ENCODE peak calls at places on chromosomes 13 and 19, in nine cellular contexts. One of them, this sample, is unnamed.

GRCh38 chr19:6241680-6242079 is 38.1 kb downstream of the MLLT1 start:
- DNase-seq in uterus: no peak
- DNase-seq in AG04450: no peak
- DNase-seq in thoracic aorta: no peak
- DNase-seq in OCI-LY7: no peak
- DNase-seq in astrocyte: no peak
- DNase-seq in ascending aorta: no peak
- DNase-seq in left lung: peak; percentile 68
- DNase-seq in CD4-positive, CD25-positive, alpha-beta regulatory T cell: no peak
- DNase-seq in this sample: no peak

GRCh38 chr13:93767917-93768422 is 541.4 kb downstream of the GPC6 start:
- DNase-seq in OCI-LY7: no peak
- DNase-seq in astrocyte: no peak
- DNase-seq in AG04450: no peak
- DNase-seq in CD4-positive, CD25-positive, alpha-beta regulatory T cell: no peak
- DNase-seq in thoracic aorta: no peak
- DNase-seq in ascending aorta: no peak
- DNase-seq in uterus: no peak
- DNase-seq in left lung: no peak
- DNase-seq in this sample: no peak

GRCh38 chr13:26880741-26881140 is 120.2 kb upstream of the GPR12 start:
- DNase-seq in OCI-LY7: no peak
- DNase-seq in ascending aorta: no peak
- DNase-seq in astrocyte: no peak
- DNase-seq in AG04450: no peak
- DNase-seq in uterus: no peak
- DNase-seq in thoracic aorta: no peak
- DNase-seq in CD4-positive, CD25-positive, alpha-beta regulatory T cell: no peak
- DNase-seq in left lung: no peak
- DNase-seq in this sample: no peak

GRCh38 chr13:106151056-106151699 is 384.3 kb downstream of the EFNB2 start:
- DNase-seq in AG04450: peak; percentile 59
- DNase-seq in ascending aorta: no peak
- DNase-seq in OCI-LY7: no peak
- DNase-seq in left lung: no peak
- DNase-seq in uterus: no peak
- DNase-seq in CD4-positive, CD25-positive, alpha-beta regulatory T cell: no peak
- DNase-seq in astrocyte: peak; percentile 100
- DNase-seq in thoracic aorta: no peak
- DNase-seq in this sample: no peak

GRCh38 chr13:113786262-113786841 is 27.3 kb downstream of the TMEM255B start:
- DNase-seq in left lung: no peak
- DNase-seq in thoracic aorta: no peak
- DNase-seq in ascending aorta: no peak
- DNase-seq in CD4-positive, CD25-positive, alpha-beta regulatory T cell: no peak
- DNase-seq in uterus: no peak
- DNase-seq in OCI-LY7: no peak
- DNase-seq in astrocyte: peak; percentile 50
- DNase-seq in AG04450: peak; percentile 29
- DNase-seq in this sample: no peak

GRCh38 chr13:34696741-34697140 is 245.3 kb upstream of the NBEA start:
- DNase-seq in astrocyte: no peak
- DNase-seq in CD4-positive, CD25-positive, alpha-beta regulatory T cell: no peak
- DNase-seq in left lung: no peak
- DNase-seq in thoracic aorta: no peak
- DNase-seq in ascending aorta: no peak
- DNase-seq in AG04450: no peak
- DNase-seq in OCI-LY7: no peak
- DNase-seq in uterus: no peak
- DNase-seq in this sample: no peak

GRCh38 chr19:14405380-14405757 is 13.8 kb downstream of the DDX39A start:
- DNase-seq in left lung: no peak
- DNase-seq in OCI-LY7: no peak
- DNase-seq in ascending aorta: no peak
- DNase-seq in thoracic aorta: no peak
- DNase-seq in CD4-positive, CD25-positive, alpha-beta regulatory T cell: no peak
- DNase-seq in astrocyte: no peak
- DNase-seq in uterus: no peak
- DNase-seq in AG04450: no peak
- DNase-seq in this sample: no peak

GRCh38 chr19:40612831-40613668 is 11.9 kb downstream of the LTBP4 start:
- DNase-seq in left lung: peak; percentile 89
- DNase-seq in OCI-LY7: peak; percentile 87
- DNase-seq in CD4-positive, CD25-positive, alpha-beta regulatory T cell: peak; percentile 70
- DNase-seq in ascending aorta: peak; percentile 65
- DNase-seq in AG04450: no peak
- DNase-seq in astrocyte: no peak
- DNase-seq in thoracic aorta: no peak
- DNase-seq in uterus: peak; percentile 67
- DNase-seq in this sample: peak; percentile 70

GRCh38 chr13:95660981-95661581 is 15.9 kb upstream of the DNAJC3 start:
- DNase-seq in AG04450: no peak
- DNase-seq in uterus: no peak
- DNase-seq in CD4-positive, CD25-positive, alpha-beta regulatory T cell: peak; percentile 41
- DNase-seq in ascending aorta: no peak
- DNase-seq in left lung: no peak
- DNase-seq in OCI-LY7: peak; percentile 36
- DNase-seq in astrocyte: peak; percentile 23
- DNase-seq in thoracic aorta: no peak
- DNase-seq in this sample: peak; percentile 84

GRCh38 chr19:41641879-41642485 is 15.1 kb upstream of the CEACAM4 start:
- DNase-seq in CD4-positive, CD25-positive, alpha-beta regulatory T cell: peak; percentile 76
- DNase-seq in thoracic aorta: no peak
- DNase-seq in OCI-LY7: peak; percentile 66
- DNase-seq in AG04450: peak; percentile 6
- DNase-seq in ascending aorta: no peak
- DNase-seq in astrocyte: peak; percentile 5
- DNase-seq in left lung: no peak
- DNase-seq in uterus: no peak
- DNase-seq in this sample: peak; percentile 87

GRCh38 chr13:27745301-27745700 is 47.0 kb upstream of the GSX1 start:
- DNase-seq in ascending aorta: no peak
- DNase-seq in left lung: no peak
- DNase-seq in astrocyte: no peak
- DNase-seq in thoracic aorta: no peak
- DNase-seq in AG04450: no peak
- DNase-seq in uterus: no peak
- DNase-seq in CD4-positive, CD25-positive, alpha-beta regulatory T cell: no peak
- DNase-seq in OCI-LY7: no peak
- DNase-seq in this sample: no peak

GRCh38 chr19:58265100-58265499 is 13.7 kb upstream of the ZNF8 start:
- DNase-seq in ascending aorta: no peak
- DNase-seq in astrocyte: no peak
- DNase-seq in CD4-positive, CD25-positive, alpha-beta regulatory T cell: no peak
- DNase-seq in left lung: no peak
- DNase-seq in OCI-LY7: no peak
- DNase-seq in AG04450: no peak
- DNase-seq in uterus: no peak
- DNase-seq in thoracic aorta: no peak
- DNase-seq in this sample: no peak

GRCh38 chr19:58262922-58263296 is 15.8 kb upstream of the ZNF8 start:
- DNase-seq in uterus: no peak
- DNase-seq in OCI-LY7: no peak
- DNase-seq in CD4-positive, CD25-positive, alpha-beta regulatory T cell: no peak
- DNase-seq in thoracic aorta: no peak
- DNase-seq in ascending aorta: no peak
- DNase-seq in AG04450: no peak
- DNase-seq in left lung: no peak
- DNase-seq in astrocyte: no peak
- DNase-seq in this sample: no peak

GRCh38 chr19:58268344-58268743 is 10.4 kb upstream of the ZNF8 start:
- DNase-seq in thoracic aorta: no peak
- DNase-seq in uterus: no peak
- DNase-seq in ascending aorta: no peak
- DNase-seq in left lung: no peak
- DNase-seq in astrocyte: no peak
- DNase-seq in OCI-LY7: no peak
- DNase-seq in AG04450: no peak
- DNase-seq in CD4-positive, CD25-positive, alpha-beta regulatory T cell: no peak
- DNase-seq in this sample: no peak
- H3K9me3 ChIP-seq in thoracic aorta: peaks cover 95% of the 10 kb centered on the region
- H3K9me3 ChIP-seq in uterus: peaks cover 84% of the 10 kb centered on the region
- H3K9me3 ChIP-seq in ascending aorta: peaks cover 99% of the 10 kb centered on the region
- H3K9me3 ChIP-seq in left lung: peaks cover 100% of the 10 kb centered on the region
- H3K9me3 ChIP-seq in astrocyte: peaks cover 52% of the 10 kb centered on the region
- H3K9me3 ChIP-seq in OCI-LY7: peaks cover 34% of the 10 kb centered on the region
- H3K9me3 ChIP-seq in AG04450: peaks cover 93% of the 10 kb centered on the region
- H3K9me3 ChIP-seq in CD4-positive, CD25-positive, alpha-beta regulatory T cell: peaks cover 52% of the 10 kb centered on the region
- H3K9me3 ChIP-seq in this sample: peaks cover 37% of the 10 kb centered on the region

DNA sequence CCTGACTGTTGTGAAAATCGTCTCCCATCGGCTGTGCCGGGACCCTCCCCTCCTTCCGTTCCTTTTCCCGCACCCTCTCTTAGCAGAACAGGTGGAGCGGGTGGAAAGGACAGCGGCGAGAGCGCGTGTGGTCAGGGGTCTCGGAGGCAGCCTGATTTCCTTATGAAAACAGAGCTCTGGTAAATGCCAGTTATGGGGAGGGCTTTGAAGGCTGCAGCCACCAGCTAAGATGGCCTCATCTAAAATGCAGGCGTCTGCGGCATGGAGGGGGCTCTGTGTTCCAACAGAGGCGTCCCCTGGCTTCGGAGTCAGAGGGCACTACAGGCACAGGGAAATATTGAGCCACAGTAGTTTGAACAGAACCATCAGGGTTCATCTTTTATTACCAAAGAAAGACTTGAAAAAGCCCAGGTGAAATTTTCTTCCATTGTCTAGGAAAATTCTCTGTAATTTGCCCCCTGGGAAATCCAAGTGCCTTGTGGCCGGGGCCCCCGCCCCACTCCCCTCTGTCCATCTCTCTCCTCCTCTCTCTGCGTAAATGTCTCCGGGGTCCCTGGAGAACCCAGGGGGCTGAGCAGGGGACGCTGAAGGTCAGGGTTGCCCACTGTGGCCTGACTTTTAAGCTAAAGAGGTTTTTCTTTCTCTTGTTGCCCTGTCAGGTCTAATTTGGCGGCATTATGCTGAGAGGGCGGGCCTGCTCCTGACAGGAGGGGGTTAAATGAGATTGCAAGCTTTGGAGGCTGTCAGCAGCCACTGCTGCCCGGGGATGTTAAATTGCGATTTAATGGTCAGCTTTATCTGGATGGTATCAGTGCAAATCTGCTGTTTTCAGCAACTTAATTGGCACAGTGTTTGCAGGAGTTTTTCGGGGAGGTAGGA is 93.5 kb upstream of the SOX1 start:
- DNase-seq in AG04450: no peak
- DNase-seq in uterus: no peak
- DNase-seq in thoracic aorta: no peak
- DNase-seq in ascending aorta: no peak
- DNase-seq in OCI-LY7: no peak
- DNase-seq in CD4-positive, CD25-positive, alpha-beta regulatory T cell: no peak
- DNase-seq in left lung: no peak
- DNase-seq in astrocyte: no peak
- DNase-seq in this sample: no peak
- H3K9me3 ChIP-seq in AG04450: peaks cover 74% of the 10 kb centered on the region
- H3K9me3 ChIP-seq in uterus: no peaks in the 10 kb centered on the region
- H3K9me3 ChIP-seq in thoracic aorta: no peaks in the 10 kb centered on the region
- H3K9me3 ChIP-seq in ascending aorta: no peaks in the 10 kb centered on the region
- H3K9me3 ChIP-seq in OCI-LY7: no peaks in the 10 kb centered on the region
- H3K9me3 ChIP-seq in CD4-positive, CD25-positive, alpha-beta regulatory T cell: no peaks in the 10 kb centered on the region
- H3K9me3 ChIP-seq in left lung: peaks cover 4% of the 10 kb centered on the region
- H3K9me3 ChIP-seq in astrocyte: peaks cover 17% of the 10 kb centered on the region
- H3K9me3 ChIP-seq in this sample: peaks cover 12% of the 10 kb centered on the region

GRCh38 chr13:99677388-99677951 is 176.2 kb downstream of the TM9SF2 start:
- DNase-seq in thoracic aorta: no peak
- DNase-seq in astrocyte: no peak
- DNase-seq in OCI-LY7: no peak
- DNase-seq in AG04450: no peak
- DNase-seq in CD4-positive, CD25-positive, alpha-beta regulatory T cell: no peak
- DNase-seq in uterus: no peak
- DNase-seq in left lung: no peak
- DNase-seq in ascending aorta: no peak
- DNase-seq in this sample: no peak

GRCh38 chr13:99686944-99687382 is 185.7 kb downstream of the TM9SF2 start:
- DNase-seq in AG04450: no peak
- DNase-seq in uterus: no peak
- DNase-seq in CD4-positive, CD25-positive, alpha-beta regulatory T cell: no peak
- DNase-seq in astrocyte: no peak
- DNase-seq in left lung: no peak
- DNase-seq in OCI-LY7: no peak
- DNase-seq in ascending aorta: no peak
- DNase-seq in thoracic aorta: no peak
- DNase-seq in this sample: no peak

GRCh38 chr13:99686157-99686572 is 184.9 kb downstream of the TM9SF2 start:
- DNase-seq in AG04450: no peak
- DNase-seq in CD4-positive, CD25-positive, alpha-beta regulatory T cell: no peak
- DNase-seq in uterus: no peak
- DNase-seq in left lung: no peak
- DNase-seq in ascending aorta: no peak
- DNase-seq in OCI-LY7: no peak
- DNase-seq in astrocyte: peak; percentile 20
- DNase-seq in thoracic aorta: no peak
- DNase-seq in this sample: no peak

GRCh38 chr13:99681695-99682094 is 180.4 kb downstream of the TM9SF2 start:
- DNase-seq in AG04450: no peak
- DNase-seq in uterus: no peak
- DNase-seq in ascending aorta: no peak
- DNase-seq in OCI-LY7: no peak
- DNase-seq in thoracic aorta: no peak
- DNase-seq in CD4-positive, CD25-positive, alpha-beta regulatory T cell: no peak
- DNase-seq in left lung: no peak
- DNase-seq in astrocyte: no peak
- DNase-seq in this sample: no peak
- H3K9me3 ChIP-seq in AG04450: no peaks in the 10 kb centered on the region
- H3K9me3 ChIP-seq in uterus: no peaks in the 10 kb centered on the region
- H3K9me3 ChIP-seq in ascending aorta: no peaks in the 10 kb centered on the region
- H3K9me3 ChIP-seq in OCI-LY7: no peaks in the 10 kb centered on the region
- H3K9me3 ChIP-seq in thoracic aorta: no peaks in the 10 kb centered on the region
- H3K9me3 ChIP-seq in CD4-positive, CD25-positive, alpha-beta regulatory T cell: no peaks in the 10 kb centered on the region
- H3K9me3 ChIP-seq in left lung: no peaks in the 10 kb centered on the region
- H3K9me3 ChIP-seq in astrocyte: no peaks in the 10 kb centered on the region
- H3K9me3 ChIP-seq in this sample: no peaks in the 10 kb centered on the region

GRCh38 chr19:58203814-58204475 is 21.1 kb downstream of the ZNF274 start:
- DNase-seq in uterus: no peak
- DNase-seq in left lung: no peak
- DNase-seq in ascending aorta: no peak
- DNase-seq in thoracic aorta: no peak
- DNase-seq in CD4-positive, CD25-positive, alpha-beta regulatory T cell: no peak
- DNase-seq in astrocyte: no peak
- DNase-seq in AG04450: no peak
- DNase-seq in OCI-LY7: no peak
- DNase-seq in this sample: no peak

GRCh38 chr19:58209577-58209976 is 19.1 kb upstream of the ZNF544 start:
- DNase-seq in ascending aorta: no peak
- DNase-seq in thoracic aorta: no peak
- DNase-seq in CD4-positive, CD25-positive, alpha-beta regulatory T cell: no peak
- DNase-seq in AG04450: no peak
- DNase-seq in astrocyte: no peak
- DNase-seq in OCI-LY7: no peak
- DNase-seq in uterus: no peak
- DNase-seq in left lung: no peak
- DNase-seq in this sample: no peak

GRCh38 chr19:58204566-58204965 is 21.7 kb downstream of the ZNF274 start:
- DNase-seq in left lung: no peak
- DNase-seq in uterus: no peak
- DNase-seq in thoracic aorta: no peak
- DNase-seq in astrocyte: no peak
- DNase-seq in ascending aorta: no peak
- DNase-seq in AG04450: no peak
- DNase-seq in CD4-positive, CD25-positive, alpha-beta regulatory T cell: no peak
- DNase-seq in OCI-LY7: no peak
- DNase-seq in this sample: no peak
- H3K9me3 ChIP-seq in left lung: peaks cover 100% of the 10 kb centered on the region
- H3K9me3 ChIP-seq in uterus: peaks cover 100% of the 10 kb centered on the region
- H3K9me3 ChIP-seq in thoracic aorta: peaks cover 98% of the 10 kb centered on the region
- H3K9me3 ChIP-seq in astrocyte: peaks cover 90% of the 10 kb centered on the region
- H3K9me3 ChIP-seq in ascending aorta: peaks cover 100% of the 10 kb centered on the region
- H3K9me3 ChIP-seq in AG04450: peaks cover 92% of the 10 kb centered on the region
- H3K9me3 ChIP-seq in CD4-positive, CD25-positive, alpha-beta regulatory T cell: peaks cover 79% of the 10 kb centered on the region
- H3K9me3 ChIP-seq in OCI-LY7: peaks cover 49% of the 10 kb centered on the region
- H3K9me3 ChIP-seq in this sample: peaks cover 73% of the 10 kb centered on the region

GRCh38 chr19:22606212-22606553 is 27.9 kb upstream of the ZNF492 start:
- DNase-seq in OCI-LY7: no peak
- DNase-seq in astrocyte: no peak
- DNase-seq in CD4-positive, CD25-positive, alpha-beta regulatory T cell: no peak
- DNase-seq in ascending aorta: peak; percentile 58
- DNase-seq in AG04450: no peak
- DNase-seq in uterus: no peak
- DNase-seq in thoracic aorta: no peak
- DNase-seq in left lung: no peak
- DNase-seq in this sample: no peak
- H3K9me3 ChIP-seq in OCI-LY7: no peaks in the 10 kb centered on the region
- H3K9me3 ChIP-seq in astrocyte: peaks cover 18% of the 10 kb centered on the region
- H3K9me3 ChIP-seq in CD4-positive, CD25-positive, alpha-beta regulatory T cell: peaks cover 4% of the 10 kb centered on the region
- H3K9me3 ChIP-seq in ascending aorta: no peaks in the 10 kb centered on the region
- H3K9me3 ChIP-seq in AG04450: peaks cover 91% of the 10 kb centered on the region
- H3K9me3 ChIP-seq in uterus: no peaks in the 10 kb centered on the region
- H3K9me3 ChIP-seq in thoracic aorta: no peaks in the 10 kb centered on the region
- H3K9me3 ChIP-seq in left lung: peaks cover 72% of the 10 kb centered on the region
- H3K9me3 ChIP-seq in this sample: peaks cover 14% of the 10 kb centered on the region